ENCODE peak calls at places on chromosome 14, in six cellular contexts. One of them, this sample, is unnamed.

GRCh38 chr14:102071283-102071998 is 15.4 kb downstream of the HSP90AA1 start:
- DNase-seq in H54: no peak
- DNase-seq in fibroblast of mammary gland: peak
- DNase-seq in hippocampal formation: no peak
- DNase-seq in activated naive CD4-positive, alpha-beta T cell: no peak
- DNase-seq in AG10803: peak
- DNase-seq in this sample: no peak

GRCh38 chr14:36313206-36313605 is 7.2 kb downstream of the MBIP start:
- DNase-seq in H54: no peak
- DNase-seq in fibroblast of mammary gland: no peak
- DNase-seq in hippocampal formation: no peak
- DNase-seq in activated naive CD4-positive, alpha-beta T cell: no peak
- DNase-seq in AG10803: no peak
- DNase-seq in this sample: no peak

GRCh38 chr14:103213331-103213730 is 90.1 kb downstream of the TNFAIP2 start:
- DNase-seq in H54: no peak
- DNase-seq in fibroblast of mammary gland: no peak
- DNase-seq in hippocampal formation: no peak
- DNase-seq in activated naive CD4-positive, alpha-beta T cell: no peak
- DNase-seq in AG10803: no peak
- DNase-seq in this sample: no peak

GRCh38 chr14:62101650-62102355 is 339.6 kb downstream of the SNAPC1 start:
- DNase-seq in H54: no peak
- DNase-seq in fibroblast of mammary gland: no peak
- DNase-seq in hippocampal formation: no peak
- DNase-seq in activated naive CD4-positive, alpha-beta T cell: no peak
- DNase-seq in AG10803: no peak
- DNase-seq in this sample: no peak

GRCh38 chr14:60651936-60652673 is 2.8 kb upstream of the SIX1 start:
- DNase-seq in H54: no peak
- DNase-seq in fibroblast of mammary gland: no peak
- DNase-seq in hippocampal formation: no peak
- DNase-seq in activated naive CD4-positive, alpha-beta T cell: no peak
- DNase-seq in AG10803: no peak
- DNase-seq in this sample: no peak

GRCh38 chr14:104876251-104876699 is 11.2 kb downstream of the CEP170B start:
- DNase-seq in H54: no peak
- DNase-seq in fibroblast of mammary gland: peak
- DNase-seq in hippocampal formation: no peak
- DNase-seq in activated naive CD4-positive, alpha-beta T cell: no peak
- DNase-seq in AG10803: no peak
- DNase-seq in this sample: no peak

GRCh38 chr14:34013714-34014055 is 62.8 kb upstream of the EGLN3 start:
- DNase-seq in H54: no peak
- DNase-seq in fibroblast of mammary gland: no peak
- DNase-seq in hippocampal formation: no peak
- DNase-seq in activated naive CD4-positive, alpha-beta T cell: no peak
- DNase-seq in AG10803: no peak
- DNase-seq in this sample: no peak

GRCh38 chr14:92215579-92215978 is 93.8 kb downstream of the CPSF2 start:
- DNase-seq in H54: no peak
- DNase-seq in fibroblast of mammary gland: peak
- DNase-seq in hippocampal formation: no peak
- DNase-seq in activated naive CD4-positive, alpha-beta T cell: no peak
- DNase-seq in AG10803: peak
- DNase-seq in this sample: no peak

This sample was measured in amygdala.